ENCODE peak calls at places on chromosomes 16 and 17, in four cellular contexts. H is HL-60, U is K562, O is GM12878. Z is an unnamed sample.

GRCh38 chr16:15682105-15682570 is 32.1 kb downstream of the NDE1 start:
- DNase-seq in H (peak), O (no peak), U (peak), Z (no peak)

GRCh38 chr17:79819534-79820276 is 19.5 kb downstream of the CBX4 start:
- DNase-seq in O (no peak), H (no peak), U (no peak), Z (no peak)

GRCh38 chr16:84369938-84370627 is 1.7 kb downstream of the ATP2C2 start:
- DNase-seq in O (no peak), U (no peak), H (no peak), Z (no peak)

GRCh38 chr17:81165246-81166032 is at the start of gene PVALEF:
- DNase-seq in U (no peak), O (no peak), H (no peak), Z (no peak)

GRCh38 chr17:50472286-50472685 is 3.6 kb upstream of the CHAD start:
- DNase-seq in O (no peak), H (no peak), U (no peak), Z (no peak)

GRCh38 chr16:69699915-69700314 is 26.4 kb downstream of the NQO1 start:
- DNase-seq in U (no peak), O (no peak), H (no peak), Z (no peak)

GRCh38 chr17:46194393-46195216 is 1.4 kb upstream of the KANSL1 start:
- DNase-seq in H (no peak), U (peak), O (peak), Z (peak)

GRCh38 chr16:89193021-89193575 is 7.2 kb downstream of the SLC22A31 start:
- DNase-seq in U (peak), H (peak), O (no peak), Z (no peak)

GRCh38 chr16:87734644-87735043 is 31.1 kb downstream of the KLHDC4 start:
- DNase-seq in O (no peak), U (no peak), H (no peak), Z (no peak)

GRCh38 chr16:66197668-66198278 is 168.7 kb upstream of the CDH5 start:
- DNase-seq in H (no peak), O (no peak), U (no peak), Z (no peak)

GRCh38 chr16:31331807-31332301 is 23.1 kb upstream of the ITGAX start:
- DNase-seq in H (no peak), U (peak), O (no peak), Z (no peak)

GRCh38 chr17:10062757-10063385 is 135.5 kb downstream of the GAS7 start:
- DNase-seq in U (no peak), H (peak), O (no peak), Z (no peak)

GRCh38 chr16:50196736-50197135 is 43.6 kb downstream of the TENT4B start:
- DNase-seq in O (no peak), U (no peak), H (no peak), Z (no peak)

GRCh38 chr17:48989100-48989499 is 8.1 kb upstream of the IGF2BP1 start:
- DNase-seq in U (no peak), H (no peak), O (no peak), Z (no peak)

GRCh38 chr16:17803625-17804410 is 333.1 kb upstream of the XYLT1 start:
- DNase-seq in U (no peak), O (no peak), H (no peak), Z (no peak)

GRCh38 chr17:45127583-45128300 is 4.6 kb downstream of the PLCD3 start:
- DNase-seq in U (no peak), O (no peak), H (no peak), Z (no peak)

GRCh38 chr17:50107790-50108414 is 12.8 kb downstream of the PDK2 start:
- DNase-seq in U (no peak), O (no peak), H (no peak), Z (no peak)

GRCh38 chr16:57045694-57046381 is 46.5 kb upstream of the CPNE2 start:
- DNase-seq in H (no peak), O (peak), U (peak), Z (no peak)

GRCh38 chr16:81483064-81483969 is 38.7 kb downstream of the CMIP start:
- DNase-seq in U (no peak), O (no peak), H (peak), Z (no peak)

GRCh38 chr17:13346081-13346533 is 255.6 kb downstream of the HS3ST3A1 start:
- DNase-seq in H (no peak), O (no peak), U (peak), Z (no peak)

GRCh38 chr17:6755281-6755680 is 565 bp upstream of the XAF1 start:
- DNase-seq in O (no peak), H (no peak), U (no peak), Z (no peak)

GRCh38 chr17:6753006-6753445 is 2.8 kb upstream of the XAF1 start:
- DNase-seq in U (no peak), H (peak), O (no peak), Z (peak)

GRCh38 chr17:6753565-6753964 is 2.3 kb upstream of the XAF1 start:
- DNase-seq in H (no peak), U (no peak), O (no peak), Z (no peak)

GRCh38 chr17:6749519-6749918 is 6.3 kb upstream of the XAF1 start:
- DNase-seq in U (no peak), O (no peak), H (no peak), Z (no peak)

DNA sequence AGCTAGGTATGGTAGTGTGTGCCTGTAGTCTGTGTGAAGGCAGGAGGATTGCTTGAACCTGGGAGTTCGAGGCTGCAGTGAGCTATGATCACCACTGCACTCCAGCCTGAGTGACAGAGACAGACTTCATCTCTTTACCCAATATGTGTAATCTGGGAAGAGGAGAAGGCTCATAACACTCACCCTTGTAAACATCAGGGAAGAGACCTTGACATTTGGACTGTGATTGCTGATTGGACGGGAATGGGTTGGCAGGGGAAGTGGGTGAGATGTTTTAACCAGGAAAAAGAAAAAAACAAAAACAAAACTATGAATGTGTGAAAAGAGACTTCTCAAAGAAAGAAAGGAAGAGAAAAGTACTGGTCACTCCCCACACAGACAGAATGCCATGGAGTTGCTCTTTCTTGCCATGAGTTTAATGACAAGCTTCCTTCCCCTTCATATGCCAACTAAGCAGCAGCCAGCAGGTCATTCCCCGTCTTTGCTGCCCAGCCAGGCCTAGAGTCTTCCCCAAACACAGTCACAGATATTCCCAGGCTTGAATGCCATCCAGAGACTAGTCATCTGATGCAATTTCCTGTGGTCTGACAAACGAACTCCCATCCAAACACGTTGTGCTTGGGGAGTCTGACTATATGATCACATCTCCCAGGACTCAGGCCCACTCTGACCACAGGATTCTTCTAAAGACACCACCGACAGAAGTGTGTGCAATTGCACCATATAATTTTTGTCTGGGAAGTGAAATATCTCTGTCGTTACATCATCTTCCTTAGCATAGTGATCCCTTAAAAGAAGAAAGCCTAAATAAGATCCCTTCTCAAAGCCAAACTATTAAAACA is 3.6 kb upstream of the XAF1 start:
- DNase-seq in U (no peak), O (no peak), H (peak), Z (no peak)
- TF ChIP-seq POLR2AphosphoS5 in U (no peak), O (no peak), H (no peak), Z (no peak)

GRCh38 chr16:3800477-3801270 is 79.8 kb downstream of the CREBBP start:
- DNase-seq in H (no peak), O (no peak), U (no peak), Z (no peak)

GRCh38 chr16:3808308-3809063 is 72.0 kb downstream of the CREBBP start:
- DNase-seq in O (no peak), U (no peak), H (no peak), Z (no peak)

GRCh38 chr16:3800019-3800418 is 80.5 kb downstream of the CREBBP start:
- DNase-seq in O (no peak), U (no peak), H (no peak), Z (no peak)

GRCh38 chr16:3807425-3808123 is 72.9 kb downstream of the CREBBP start:
- DNase-seq in U (no peak), O (no peak), H (no peak), Z (no peak)

GRCh38 chr16:3804426-3805016 is 76.0 kb downstream of the CREBBP start:
- DNase-seq in U (peak), O (no peak), H (no peak), Z (no peak)
- TF ChIP-seq SPI1 in U (peak), O (no peak), H (no peak), Z (no peak)

GRCh38 chr17:47850692-47851573 is at the start of gene SP6:
- DNase-seq in O (no peak), H (no peak), U (peak), Z (no peak)
- TF ChIP-seq POLR2AphosphoS5 in O (no peak), H (no peak), U (no peak), Z (no peak)

GRCh38 chr16:1164975-1165374 is 12.1 kb downstream of the CACNA1H start:
- DNase-seq in U (no peak), O (no peak), H (no peak), Z (no peak)

GRCh38 chr16:1162701-1163566 is 10.0 kb downstream of the CACNA1H start:
- DNase-seq in O (no peak), U (no peak), H (no peak), Z (no peak)

GRCh38 chr16:1163567-1164055 is 10.7 kb downstream of the CACNA1H start:
- DNase-seq in U (no peak), H (no peak), O (no peak), Z (no peak)

GRCh38 chr16:1165511-1165910 is 12.6 kb downstream of the CACNA1H start:
- DNase-seq in U (no peak), H (no peak), O (no peak), Z (no peak)

GRCh38 chr16:1164382-1164781 is 11.5 kb downstream of the CACNA1H start:
- DNase-seq in H (no peak), U (no peak), O (no peak), Z (no peak)
- TF ChIP-seq SPI1 in H (no peak), U (no peak), O (no peak), Z (no peak)

GRCh38 chr17:29294580-29294900 is 592 bp upstream of the NUFIP2 start:
- DNase-seq in H (no peak), U (no peak), O (no peak), Z (no peak)

GRCh38 chr17:29292071-29292991 is 1.6 kb downstream of the NUFIP2 start:
- DNase-seq in O (no peak), U (peak), H (no peak), Z (peak)

GRCh38 chr17:29292992-29293889 is 707 bp downstream of the NUFIP2 start:
- DNase-seq in H (no peak), U (peak), O (no peak), Z (peak)

GRCh38 chr17:29293890-29294579 is at the start of gene NUFIP2:
- DNase-seq in O (peak), U (peak), H (peak), Z (peak)

DNA sequence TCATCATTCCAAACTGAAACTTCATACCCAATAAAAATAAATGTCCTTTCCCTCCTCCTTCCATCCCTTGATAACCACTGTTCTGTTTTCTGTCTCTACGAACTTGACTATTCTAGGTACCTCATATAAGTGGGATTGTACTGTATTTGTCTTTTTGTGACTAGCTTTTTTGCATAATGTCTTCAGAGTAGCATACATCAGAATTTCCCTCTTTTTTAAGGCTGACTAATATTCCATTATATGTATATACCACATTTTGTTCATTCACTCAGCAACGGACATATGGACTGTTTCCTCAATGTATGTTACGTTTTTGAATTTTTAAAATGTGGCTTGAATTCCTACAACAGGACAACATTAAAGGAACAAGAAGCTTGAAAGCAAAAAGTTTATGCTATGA is 1.5 kb upstream of the NUFIP2 start:
- DNase-seq in U (no peak), H (no peak), O (no peak), Z (no peak)
- TF ChIP-seq POLR2AphosphoS5 in U (no peak), H (no peak), O (no peak), Z (no peak)

GRCh38 chr17:9021985-9022552 is 759 bp downstream of the NTN1 start:
- DNase-seq in O (no peak), H (no peak), U (no peak), Z (no peak)

GRCh38 chr17:9024497-9024896 is 3.2 kb downstream of the NTN1 start:
- DNase-seq in U (no peak), H (no peak), O (no peak), Z (no peak)

GRCh38 chr17:9023389-9024210 is 2.3 kb downstream of the NTN1 start:
- DNase-seq in U (no peak), O (no peak), H (no peak), Z (no peak)

GRCh38 chr17:9021158-9021984 is at the start of gene NTN1:
- DNase-seq in H (no peak), O (no peak), U (peak), Z (peak)

GRCh38 chr17:9022553-9023388 is 1.5 kb downstream of the NTN1 start:
- DNase-seq in O (no peak), H (no peak), U (no peak), Z (no peak)
- TF ChIP-seq SPI1 in O (no peak), H (no peak), U (no peak), Z (no peak)

DNA sequence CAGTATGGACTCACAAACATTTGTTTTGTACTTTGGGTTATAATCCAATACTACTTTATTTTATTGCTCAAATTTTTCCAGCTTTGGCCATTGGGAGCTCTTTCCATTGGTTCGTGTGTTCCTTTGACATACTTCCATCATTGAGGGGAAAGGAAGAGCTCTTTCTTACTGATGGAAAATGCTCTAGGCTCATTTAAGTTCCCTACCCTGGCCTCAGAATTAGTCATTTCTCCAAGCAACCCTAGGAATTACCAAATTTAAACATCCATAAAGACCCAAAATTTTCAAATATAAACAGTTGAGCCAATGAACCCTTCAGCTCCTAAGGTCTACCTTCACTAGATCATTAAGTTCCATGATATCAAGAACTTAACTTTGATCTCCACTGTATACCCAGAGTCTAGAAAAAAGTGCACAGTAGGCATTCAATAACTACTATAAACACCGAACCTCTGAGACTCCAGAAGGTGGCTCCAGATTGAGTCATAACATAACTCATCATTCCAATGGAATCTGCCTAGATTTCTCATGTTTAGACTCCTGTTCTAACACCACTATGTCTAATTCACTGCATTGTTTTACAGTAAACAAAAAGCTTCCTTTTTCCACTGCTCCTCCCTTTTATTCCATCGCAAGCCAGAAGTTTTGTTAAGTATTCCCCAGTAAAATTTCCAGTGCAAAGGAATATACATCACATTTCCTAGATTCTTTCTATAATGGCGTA is 39.0 kb downstream of the SMURF2 start:
- DNase-seq in U (no peak), O (no peak), H (no peak), Z (no peak)
- TF ChIP-seq POLR2AphosphoS5 in U (no peak), O (no peak), H (no peak), Z (no peak)

DNA sequence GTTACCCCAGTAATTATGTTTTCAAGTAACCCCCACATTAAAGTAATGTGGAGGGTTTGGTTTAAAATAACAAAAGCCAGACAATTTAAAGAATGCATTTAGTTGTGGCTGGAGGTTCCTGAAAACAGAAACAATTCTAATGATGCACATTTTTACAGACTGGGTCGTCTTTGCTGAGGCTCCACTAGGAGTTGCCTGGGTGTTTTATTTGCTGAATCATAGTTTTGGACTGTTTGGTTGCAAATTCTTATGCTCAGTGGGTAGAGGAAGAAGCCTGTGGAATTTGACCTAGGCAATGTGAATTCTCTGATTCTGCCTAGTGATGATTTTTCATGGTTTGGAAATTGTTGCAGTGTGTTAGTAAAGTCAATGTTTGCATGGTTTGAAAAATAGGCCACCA is 16.3 kb downstream of the SHISA9 start:
- DNase-seq in O (no peak), H (no peak), U (no peak), Z (no peak)
- TF ChIP-seq SPI1 in O (no peak), H (no peak), U (no peak), Z (no peak)

GRCh38 chr17:68600123-68600880 is 865 bp downstream of the FAM20A start:
- DNase-seq in U (no peak), O (no peak), H (no peak), Z (peak)
- TF ChIP-seq POLR2AphosphoS5 in U (no peak), O (no peak), H (no peak), Z (no peak)

DNA sequence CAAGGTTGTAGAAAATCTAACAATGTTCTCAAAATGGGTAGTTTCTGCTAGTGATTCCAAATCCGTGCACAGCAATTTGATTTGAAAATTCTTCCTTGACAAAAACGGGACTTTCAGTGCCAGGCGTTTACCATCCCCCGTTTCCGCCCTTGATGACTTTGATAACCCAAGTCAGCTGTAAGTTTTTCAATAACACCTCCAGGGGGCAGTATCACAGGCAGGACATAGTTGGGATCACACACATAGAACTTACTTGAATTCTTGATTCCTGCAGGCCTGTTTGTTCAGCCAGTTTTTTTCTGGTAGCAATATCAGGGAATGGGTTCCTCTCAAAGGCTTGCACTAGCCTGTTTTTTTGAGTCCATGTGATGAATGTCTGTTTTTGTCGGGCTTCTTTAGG is 5.6 kb downstream of the DUXB start:
- DNase-seq in H (no peak), U (peak), O (no peak), Z (no peak)
- TF ChIP-seq SPI1 in H (no peak), U (no peak), O (no peak), Z (no peak)

Z was measured in GM12891.